ENCODE peak calls at places on chromosome 9, in nine cellular contexts. W is psoas muscle; O is T-helper 17 cell; J is pancreas; B is left colon; I is activated naive CD8-positive, alpha-beta T cell treated with anti-CD3 and anti-CD28 coated beads, Interleukin-2, amount 10 ng/mL, durations not matched to agents 7 days and 5 days; E is Panc1; T is SK-N-SH treated with all-trans-retinoic acid at 6 μM for 48 hours; D is HCT116. G is an unnamed sample.

GRCh38 chr9:133759946-133760345 is 21.8 kb upstream of the SARDH start:
- ATAC-seq in J (peak), I (no peak), B (no peak), W (no peak), D (no peak), T (no peak), O (no peak), E (peak), G (no peak)

GRCh38 chr9:75935606-75936005 is 45.1 kb downstream of the PCSK5 start:
- ATAC-seq in I (no peak), B (no peak), D (no peak), J (no peak), W (no peak), E (no peak), O (no peak), T (no peak), G (no peak)

GRCh38 chr9:22216730-22217160 is 207.6 kb upstream of the CDKN2B start:
- ATAC-seq in D (peak), B (no peak), E (no peak), O (no peak), W (no peak), I (no peak), J (no peak), T (no peak), G (peak)

GRCh38 chr9:32395483-32396216 is 11.2 kb downstream of the ACO1 start:
- ATAC-seq in W (peak), E (peak), T (peak), B (no peak), I (no peak), D (peak), J (peak), O (no peak), G (no peak)

GRCh38 chr9:113955076-113955752 is 79.1 kb downstream of the ZNF618 start:
- ATAC-seq in T (no peak), I (no peak), D (no peak), E (no peak), J (peak), W (no peak), B (no peak), O (no peak), G (no peak)

GRCh38 chr9:75148551-75148950 is 60.2 kb downstream of the OSTF1 start:
- ATAC-seq in E (no peak), O (peak), B (no peak), J (peak), I (peak), W (no peak), D (no peak), T (peak), G (no peak)

GRCh38 chr9:114098660-114099522 is at the start of gene KIF12:
- ATAC-seq in W (peak), E (peak), T (peak), B (peak), D (peak), J (peak), O (peak), I (peak), G (peak)

GRCh38 chr9:4501147-4501507 is 10.9 kb downstream of the SLC1A1 start:
- ATAC-seq in I (no peak), D (no peak), E (no peak), T (no peak), J (no peak), B (no peak), W (no peak), O (no peak), G (no peak)

GRCh38 chr9:4964540-4964939 is 20.5 kb upstream of the JAK2 start:
- ATAC-seq in W (peak), B (no peak), D (no peak), E (no peak), I (no peak), T (no peak), O (no peak), J (no peak), G (no peak)

GRCh38 chr9:101342595-101342994 is 42.2 kb downstream of the BAAT start:
- ATAC-seq in W (no peak), B (no peak), J (peak), T (no peak), O (no peak), I (no peak), D (no peak), E (no peak), G (no peak)

GRCh38 chr9:137390553-137391410 is 32.2 kb downstream of the EXD3 start:
- ATAC-seq in J (peak), O (no peak), D (no peak), T (no peak), W (peak), I (no peak), B (peak), E (peak), G (peak)

GRCh38 chr9:130480673-130481072 is 35.9 kb downstream of the ASS1 start:
- ATAC-seq in B (peak), O (no peak), I (no peak), T (peak), D (peak), J (no peak), E (peak), W (peak), G (no peak)

GRCh38 chr9:38057416-38058195 is 11.4 kb downstream of the SHB start:
- ATAC-seq in W (peak), B (peak), T (peak), J (peak), E (peak), O (no peak), D (no peak), I (no peak), G (peak)

GRCh38 chr9:112038017-112038408 is 137.1 kb downstream of the SUSD1 start:
- ATAC-seq in T (no peak), B (no peak), J (no peak), W (no peak), E (no peak), D (no peak), I (peak), O (peak), G (peak)

GRCh38 chr9:37243588-37244345 is 123.4 kb downstream of the ZCCHC7 start:
- ATAC-seq in E (no peak), D (no peak), O (no peak), I (no peak), W (no peak), B (no peak), T (no peak), J (peak), G (no peak)

GRCh38 chr9:80648336-80648735 is 1041.0 kb downstream of the TLE1 start:
- ATAC-seq in J (no peak), T (no peak), D (no peak), W (no peak), B (no peak), I (no peak), E (no peak), O (no peak), G (no peak)

GRCh38 chr9:83034587-83034986 is 28.4 kb downstream of the RASEF start:
- ATAC-seq in O (no peak), D (peak), B (peak), I (no peak), T (no peak), E (no peak), W (no peak), J (no peak), G (peak)

GRCh38 chr9:33105939-33106338 is 29.5 kb upstream of the SMU1 start:
- ATAC-seq in I (no peak), B (no peak), J (no peak), D (no peak), E (no peak), T (peak), O (no peak), W (no peak), G (no peak)

GRCh38 chr9:9747787-9748186 is 865.0 kb downstream of the PTPRD start:
- ATAC-seq in O (no peak), I (no peak), T (no peak), B (no peak), E (no peak), W (no peak), D (no peak), J (no peak), G (no peak)

GRCh38 chr9:133437753-133438531 is 15.8 kb downstream of the ADAMTS13 start:
- ATAC-seq in B (peak), W (no peak), D (no peak), J (no peak), E (no peak), I (no peak), O (no peak), T (no peak), G (peak)

GRCh38 chr9:114033397-114034103 is 44.5 kb downstream of the AMBP start:
- ATAC-seq in W (peak), J (peak), I (no peak), E (peak), O (no peak), T (peak), D (peak), B (peak), G (no peak)

GRCh38 chr9:131625848-131626670 is 80.7 kb downstream of the PRRT1B start:
- ATAC-seq in B (no peak), T (no peak), J (no peak), W (no peak), E (no peak), I (no peak), D (no peak), O (peak), G (no peak)

G was measured in stimulated activated memory B cell treated with anti-CD40 and anti-IgM and Interleukin-4, amounts not matched to agents 10 μg/mL and 1 μg/mL and 100 μg/mL, for 72 hours.